ENCODE peak calls at places on chromosome 5, in nine cellular contexts. One of them, this sample, is unnamed.

GRCh38 chr5:29750453-29750852 is 1443.0 kb upstream of the CDH6 start:
- DNase-seq in NT2/D1: no peak
- DNase-seq in breast epithelium: no peak
- DNase-seq in pancreas: no peak
- DNase-seq in CD8-positive, alpha-beta memory T cell: no peak
- DNase-seq in neuronal stem cell: no peak
- DNase-seq in kidney: no peak
- DNase-seq in spleen: no peak
- DNase-seq in GM23248: no peak
- DNase-seq in this sample: no peak

GRCh38 chr5:10524376-10525123 is 39.3 kb upstream of the ANKRD33B start:
- DNase-seq in NT2/D1: no peak
- DNase-seq in breast epithelium: no peak
- DNase-seq in pancreas: no peak
- DNase-seq in CD8-positive, alpha-beta memory T cell: no peak
- DNase-seq in neuronal stem cell: no peak
- DNase-seq in kidney: no peak
- DNase-seq in spleen: no peak
- DNase-seq in GM23248: peak; percentile 98
- DNase-seq in this sample: no peak

GRCh38 chr5:5633579-5633978 is 211.1 kb downstream of the ICE1 start:
- DNase-seq in NT2/D1: no peak
- DNase-seq in breast epithelium: no peak
- DNase-seq in pancreas: no peak
- DNase-seq in CD8-positive, alpha-beta memory T cell: no peak
- DNase-seq in neuronal stem cell: no peak
- DNase-seq in kidney: no peak
- DNase-seq in spleen: no peak
- DNase-seq in GM23248: no peak
- DNase-seq in this sample: no peak

GRCh38 chr5:117943521-117943920 is 1044.8 kb downstream of the DTWD2 start:
- DNase-seq in NT2/D1: no peak
- DNase-seq in breast epithelium: no peak
- DNase-seq in pancreas: no peak
- DNase-seq in CD8-positive, alpha-beta memory T cell: no peak
- DNase-seq in neuronal stem cell: no peak
- DNase-seq in kidney: no peak
- DNase-seq in spleen: no peak
- DNase-seq in GM23248: no peak
- DNase-seq in this sample: no peak

GRCh38 chr5:93154551-93154950 is 426.5 kb downstream of the NR2F1-AS1 start:
- DNase-seq in NT2/D1: no peak
- DNase-seq in breast epithelium: no peak
- DNase-seq in pancreas: no peak
- DNase-seq in CD8-positive, alpha-beta memory T cell: no peak
- DNase-seq in neuronal stem cell: no peak
- DNase-seq in kidney: no peak
- DNase-seq in spleen: no peak
- DNase-seq in GM23248: no peak
- DNase-seq in this sample: no peak

GRCh38 chr5:32231929-32232328 is 57.8 kb upstream of the GOLPH3 start:
- DNase-seq in NT2/D1: no peak
- DNase-seq in breast epithelium: no peak
- DNase-seq in pancreas: no peak
- DNase-seq in CD8-positive, alpha-beta memory T cell: no peak
- DNase-seq in neuronal stem cell: no peak
- DNase-seq in kidney: no peak
- DNase-seq in spleen: peak; percentile 80
- DNase-seq in GM23248: no peak
- DNase-seq in this sample: no peak

GRCh38 chr5:59272744-59273427 is 620.6 kb downstream of the PDE4D start:
- DNase-seq in NT2/D1: no peak
- DNase-seq in breast epithelium: no peak
- DNase-seq in pancreas: no peak
- DNase-seq in CD8-positive, alpha-beta memory T cell: no peak
- DNase-seq in neuronal stem cell: no peak
- DNase-seq in kidney: no peak
- DNase-seq in spleen: no peak
- DNase-seq in GM23248: no peak
- DNase-seq in this sample: no peak

GRCh38 chr5:106640511-106640910 is 1030.2 kb downstream of the EFNA5 start:
- DNase-seq in NT2/D1: no peak
- DNase-seq in breast epithelium: no peak
- DNase-seq in pancreas: no peak
- DNase-seq in CD8-positive, alpha-beta memory T cell: no peak
- DNase-seq in neuronal stem cell: no peak
- DNase-seq in kidney: no peak
- DNase-seq in spleen: no peak
- DNase-seq in GM23248: no peak
- DNase-seq in this sample: no peak

GRCh38 chr5:172426086-172426485 is 28.2 kb downstream of the SH3PXD2B start:
- DNase-seq in NT2/D1: no peak
- DNase-seq in breast epithelium: no peak
- DNase-seq in pancreas: no peak
- DNase-seq in CD8-positive, alpha-beta memory T cell: no peak
- DNase-seq in neuronal stem cell: no peak
- DNase-seq in kidney: no peak
- DNase-seq in spleen: no peak
- DNase-seq in GM23248: no peak
- DNase-seq in this sample: no peak

GRCh38 chr5:2877520-2877919 is 126.0 kb upstream of the IRX2 start:
- DNase-seq in NT2/D1: no peak
- DNase-seq in breast epithelium: no peak
- DNase-seq in pancreas: no peak
- DNase-seq in CD8-positive, alpha-beta memory T cell: no peak
- DNase-seq in neuronal stem cell: no peak
- DNase-seq in kidney: no peak
- DNase-seq in spleen: no peak
- DNase-seq in GM23248: no peak
- DNase-seq in this sample: no peak

GRCh38 chr5:168089201-168089887 is 202.1 kb upstream of the WWC1 start:
- DNase-seq in NT2/D1: no peak
- DNase-seq in breast epithelium: no peak
- DNase-seq in pancreas: no peak
- DNase-seq in CD8-positive, alpha-beta memory T cell: no peak
- DNase-seq in neuronal stem cell: no peak
- DNase-seq in kidney: no peak
- DNase-seq in spleen: no peak
- DNase-seq in GM23248: no peak
- DNase-seq in this sample: no peak

GRCh38 chr5:181114844-181115778 is 15.9 kb downstream of the OR2V1 start:
- DNase-seq in NT2/D1: no peak
- DNase-seq in breast epithelium: no peak
- DNase-seq in pancreas: no peak
- DNase-seq in CD8-positive, alpha-beta memory T cell: no peak
- DNase-seq in neuronal stem cell: no peak
- DNase-seq in kidney: no peak
- DNase-seq in spleen: no peak
- DNase-seq in GM23248: peak; percentile 71
- DNase-seq in this sample: no peak

GRCh38 chr5:115685966-115686691 is 60.3 kb upstream of the TMED7 start:
- DNase-seq in NT2/D1: no peak
- DNase-seq in breast epithelium: no peak
- DNase-seq in pancreas: no peak
- DNase-seq in CD8-positive, alpha-beta memory T cell: no peak
- DNase-seq in neuronal stem cell: no peak
- DNase-seq in kidney: no peak
- DNase-seq in spleen: no peak
- DNase-seq in GM23248: peak; percentile 38
- DNase-seq in this sample: no peak

GRCh38 chr5:142780871-142781270 is 10.7 kb downstream of the ARHGAP26 start:
- DNase-seq in NT2/D1: no peak
- DNase-seq in breast epithelium: no peak
- DNase-seq in pancreas: no peak
- DNase-seq in CD8-positive, alpha-beta memory T cell: no peak
- DNase-seq in neuronal stem cell: no peak
- DNase-seq in kidney: no peak
- DNase-seq in spleen: no peak
- DNase-seq in GM23248: no peak
- DNase-seq in this sample: no peak

GRCh38 chr5:142782976-142783539 is 12.9 kb downstream of the ARHGAP26 start:
- DNase-seq in NT2/D1: no peak
- DNase-seq in breast epithelium: no peak
- DNase-seq in pancreas: no peak
- DNase-seq in CD8-positive, alpha-beta memory T cell: no peak
- DNase-seq in neuronal stem cell: no peak
- DNase-seq in kidney: peak; percentile 85
- DNase-seq in spleen: no peak
- DNase-seq in GM23248: peak; percentile 12
- DNase-seq in this sample: no peak

GRCh38 chr5:142784405-142784955 is 14.3 kb downstream of the ARHGAP26 start:
- DNase-seq in NT2/D1: no peak
- DNase-seq in breast epithelium: no peak
- DNase-seq in pancreas: no peak
- DNase-seq in CD8-positive, alpha-beta memory T cell: no peak
- DNase-seq in neuronal stem cell: no peak
- DNase-seq in kidney: no peak
- DNase-seq in spleen: no peak
- DNase-seq in GM23248: peak; percentile 39
- DNase-seq in this sample: no peak

GRCh38 chr5:142785211-142785610 is 15.0 kb downstream of the ARHGAP26 start:
- DNase-seq in NT2/D1: no peak
- DNase-seq in breast epithelium: no peak
- DNase-seq in pancreas: no peak
- DNase-seq in CD8-positive, alpha-beta memory T cell: no peak
- DNase-seq in neuronal stem cell: no peak
- DNase-seq in kidney: no peak
- DNase-seq in spleen: no peak
- DNase-seq in GM23248: peak; percentile 66
- DNase-seq in this sample: no peak

DNA sequence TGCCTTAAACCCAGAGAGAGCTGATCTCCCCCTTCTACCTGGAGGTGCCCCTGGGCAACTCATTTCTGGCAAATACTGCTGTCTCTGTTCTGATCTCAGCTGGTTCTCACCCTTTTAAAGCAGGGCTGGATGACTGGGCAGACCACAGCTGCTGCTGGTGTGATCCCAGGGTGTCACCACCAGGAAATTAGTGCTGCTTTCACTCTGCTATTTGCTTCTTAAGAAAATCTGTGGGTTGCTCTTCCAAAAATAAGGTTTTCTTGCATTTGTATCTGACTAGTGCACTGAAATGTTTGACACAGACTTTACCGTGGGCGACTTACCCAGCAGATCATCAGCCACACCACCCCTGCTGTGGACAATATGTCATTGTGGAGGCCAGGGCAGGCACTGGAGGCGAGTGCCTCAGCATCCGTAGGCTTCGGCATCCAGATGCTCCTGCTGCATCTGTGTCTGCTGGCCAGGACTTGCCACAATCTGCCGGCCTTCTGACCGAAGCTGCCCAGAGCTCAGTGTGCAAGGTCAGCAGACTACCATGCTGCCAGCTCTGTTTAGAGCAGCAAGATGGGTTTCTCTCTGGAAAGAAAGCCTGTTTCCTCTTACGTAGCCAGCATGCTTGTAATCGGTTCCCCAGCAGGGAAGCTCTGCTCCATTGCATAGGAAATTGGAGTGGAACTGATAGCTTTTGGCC is 13.6 kb downstream of the ARHGAP26 start:
- DNase-seq in NT2/D1: no peak
- DNase-seq in breast epithelium: no peak
- DNase-seq in pancreas: no peak
- DNase-seq in CD8-positive, alpha-beta memory T cell: peak; percentile 76
- DNase-seq in neuronal stem cell: no peak
- DNase-seq in kidney: no peak
- DNase-seq in spleen: no peak
- DNase-seq in GM23248: peak; percentile 70
- DNase-seq in this sample: no peak
- H3K4me3 ChIP-seq in NT2/D1: no peak overlapping the region
- H3K4me3 ChIP-seq in breast epithelium: peak overlapping the region; percentile 49
- H3K4me3 ChIP-seq in pancreas: no peak overlapping the region
- H3K4me3 ChIP-seq in CD8-positive, alpha-beta memory T cell: peak overlapping the region; percentile 42
- H3K4me3 ChIP-seq in neuronal stem cell: peak overlapping the region; percentile 21
- H3K4me3 ChIP-seq in kidney: no peak overlapping the region
- H3K4me3 ChIP-seq in spleen: peak overlapping the region; percentile 2
- H3K4me3 ChIP-seq in GM23248: peak overlapping the region; percentile 42
- H3K4me3 ChIP-seq in this sample: no peak overlapping the region

GRCh38 chr5:175873090-175873454 is 1.7 kb downstream of the CPLX2 start:
- DNase-seq in NT2/D1: no peak
- DNase-seq in breast epithelium: no peak
- DNase-seq in pancreas: no peak
- DNase-seq in CD8-positive, alpha-beta memory T cell: no peak
- DNase-seq in neuronal stem cell: no peak
- DNase-seq in kidney: no peak
- DNase-seq in spleen: no peak
- DNase-seq in GM23248: no peak
- DNase-seq in this sample: no peak
- H3K4me3 ChIP-seq in NT2/D1: no peak overlapping the region
- H3K4me3 ChIP-seq in breast epithelium: no peak overlapping the region
- H3K4me3 ChIP-seq in pancreas: no peak overlapping the region
- H3K4me3 ChIP-seq in CD8-positive, alpha-beta memory T cell: no peak overlapping the region
- H3K4me3 ChIP-seq in neuronal stem cell: no peak overlapping the region
- H3K4me3 ChIP-seq in kidney: no peak overlapping the region
- H3K4me3 ChIP-seq in spleen: no peak overlapping the region
- H3K4me3 ChIP-seq in GM23248: no peak overlapping the region
- H3K4me3 ChIP-seq in this sample: no peak overlapping the region

GRCh38 chr5:926416-927171 is 33.9 kb downstream of the TRIP13 start:
- DNase-seq in NT2/D1: no peak
- DNase-seq in breast epithelium: no peak
- DNase-seq in pancreas: peak; percentile 30
- DNase-seq in CD8-positive, alpha-beta memory T cell: no peak
- DNase-seq in neuronal stem cell: peak; percentile 26
- DNase-seq in kidney: no peak
- DNase-seq in spleen: peak; percentile 73
- DNase-seq in GM23248: peak; percentile 56
- DNase-seq in this sample: no peak
- H3K4me3 ChIP-seq in NT2/D1: no peak overlapping the region
- H3K4me3 ChIP-seq in breast epithelium: peak overlapping the region; percentile 65
- H3K4me3 ChIP-seq in pancreas: no peak overlapping the region
- H3K4me3 ChIP-seq in CD8-positive, alpha-beta memory T cell: no peak overlapping the region
- H3K4me3 ChIP-seq in neuronal stem cell: no peak overlapping the region
- H3K4me3 ChIP-seq in kidney: no peak overlapping the region
- H3K4me3 ChIP-seq in spleen: peak overlapping the region; percentile 32
- H3K4me3 ChIP-seq in GM23248: peak overlapping the region; percentile 63
- H3K4me3 ChIP-seq in this sample: no peak overlapping the region

GRCh38 chr5:73442960-73443627 is 5.5 kb downstream of the FOXD1 start:
- DNase-seq in NT2/D1: no peak
- DNase-seq in breast epithelium: no peak
- DNase-seq in pancreas: no peak
- DNase-seq in CD8-positive, alpha-beta memory T cell: no peak
- DNase-seq in neuronal stem cell: no peak
- DNase-seq in kidney: no peak
- DNase-seq in spleen: no peak
- DNase-seq in GM23248: no peak
- DNase-seq in this sample: no peak

GRCh38 chr5:73444499-73445432 is 3.8 kb downstream of the FOXD1 start:
- DNase-seq in NT2/D1: no peak
- DNase-seq in breast epithelium: no peak
- DNase-seq in pancreas: no peak
- DNase-seq in CD8-positive, alpha-beta memory T cell: no peak
- DNase-seq in neuronal stem cell: no peak
- DNase-seq in kidney: no peak
- DNase-seq in spleen: no peak
- DNase-seq in GM23248: peak; percentile 46
- DNase-seq in this sample: no peak

GRCh38 chr5:73442152-73442860 is 6.3 kb downstream of the FOXD1 start:
- DNase-seq in NT2/D1: no peak
- DNase-seq in breast epithelium: no peak
- DNase-seq in pancreas: no peak
- DNase-seq in CD8-positive, alpha-beta memory T cell: no peak
- DNase-seq in neuronal stem cell: no peak
- DNase-seq in kidney: no peak
- DNase-seq in spleen: no peak
- DNase-seq in GM23248: peak; percentile 3
- DNase-seq in this sample: no peak

GRCh38 chr5:73445708-73446630 is 2.6 kb downstream of the FOXD1 start:
- DNase-seq in NT2/D1: no peak
- DNase-seq in breast epithelium: no peak
- DNase-seq in pancreas: no peak
- DNase-seq in CD8-positive, alpha-beta memory T cell: no peak
- DNase-seq in neuronal stem cell: no peak
- DNase-seq in kidney: no peak
- DNase-seq in spleen: no peak
- DNase-seq in GM23248: peak; percentile 16
- DNase-seq in this sample: no peak

GRCh38 chr5:73443725-73444498 is 4.7 kb downstream of the FOXD1 start:
- DNase-seq in NT2/D1: no peak
- DNase-seq in breast epithelium: no peak
- DNase-seq in pancreas: no peak
- DNase-seq in CD8-positive, alpha-beta memory T cell: no peak
- DNase-seq in neuronal stem cell: no peak
- DNase-seq in kidney: peak; percentile 64
- DNase-seq in spleen: no peak
- DNase-seq in GM23248: peak; percentile 22
- DNase-seq in this sample: no peak
- H3K4me3 ChIP-seq in NT2/D1: no peak overlapping the region
- H3K4me3 ChIP-seq in breast epithelium: no peak overlapping the region
- H3K4me3 ChIP-seq in pancreas: no peak overlapping the region
- H3K4me3 ChIP-seq in CD8-positive, alpha-beta memory T cell: no peak overlapping the region
- H3K4me3 ChIP-seq in neuronal stem cell: no peak overlapping the region
- H3K4me3 ChIP-seq in kidney: no peak overlapping the region
- H3K4me3 ChIP-seq in spleen: no peak overlapping the region
- H3K4me3 ChIP-seq in GM23248: peak overlapping the region; percentile 96
- H3K4me3 ChIP-seq in this sample: no peak overlapping the region